ENCODE peak calls at places on chromosomes 7 and 10, in seven cellular contexts. G is hepatocyte, S is fibroblast of the aortic adventitia, V is PC-3, M is prostate gland, W is cardiac muscle cell, T is cardiac fibroblast. I is an unnamed sample.

GRCh38 chr10:89891006-89891405 is 189.6 kb downstream of the KIF20B start:
- DNase-seq in G (no peak), S (no peak), V (no peak), M (no peak), W (no peak), T (peak), I (no peak)

GRCh38 chr7:101743995-101744360 is 73.4 kb upstream of the CUX1 start:
- DNase-seq in G (no peak), S (no peak), V (no peak), M (no peak), W (peak), T (no peak), I (no peak)

GRCh38 chr10:71726673-71727428 is 7.3 kb upstream of the C10orf105 start:
- DNase-seq in G (no peak), S (no peak), V (no peak), M (no peak), W (no peak), T (no peak), I (no peak)

GRCh38 chr10:17213646-17214349 is 12.3 kb upstream of the TRDMT1 start:
- DNase-seq in G (no peak), S (peak), V (peak), M (no peak), W (no peak), T (no peak), I (peak)

GRCh38 chr10:60524541-60524940 is 134.9 kb upstream of the ANK3 start:
- DNase-seq in G (no peak), S (peak), V (no peak), M (no peak), W (no peak), T (peak), I (peak)

GRCh38 chr10:135601-136464 is 578 bp downstream of the ZMYND11 start:
- DNase-seq in G (peak), S (peak), V (peak), M (peak), W (peak), T (peak), I (peak)

GRCh38 chr7:38182450-38182849 is 4.4 kb downstream of the STARD3NL start:
- DNase-seq in G (no peak), S (no peak), V (no peak), M (no peak), W (peak), T (no peak), I (no peak)

GRCh38 chr7:124351950-124352349 is 319.1 kb upstream of the TMEM229A start:
- DNase-seq in G (no peak), S (no peak), V (no peak), M (no peak), W (no peak), T (no peak), I (no peak)

GRCh38 chr10:113610636-113611601 is 52.9 kb downstream of the NRAP start:
- DNase-seq in G (no peak), S (no peak), V (no peak), M (peak), W (peak), T (no peak), I (no peak)

DNA sequence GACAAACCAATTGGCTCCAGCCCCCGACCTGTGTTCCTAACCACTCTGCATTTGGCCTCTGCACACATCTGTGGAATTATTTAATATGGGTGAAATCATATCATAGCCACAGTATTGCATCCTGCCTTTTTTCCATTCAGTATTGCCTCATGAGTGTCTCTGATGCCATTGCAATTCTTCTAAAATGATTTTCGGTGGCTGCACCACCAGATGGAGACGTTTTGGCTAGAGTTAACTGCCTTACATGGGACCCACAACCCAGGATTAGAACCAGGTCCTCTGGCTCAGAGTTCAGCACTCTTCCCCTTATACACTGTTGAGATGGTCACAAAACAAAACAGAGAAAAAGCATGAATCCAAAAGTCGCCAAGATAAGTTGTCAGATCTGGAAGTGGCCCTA is 180.8 kb downstream of the EMX2 start:
- DNase-seq in G (no peak), S (no peak), V (peak), M (no peak), W (no peak), T (no peak), I (no peak)
- TF ChIP-seq CTCF in G (no peak), S (no peak), V (peak), M (no peak), W (no peak), T (no peak), I (no peak)

GRCh38 chr7:129782257-129783096 is 170.3 kb downstream of the UBE2H start:
- DNase-seq in G (no peak), S (no peak), V (no peak), M (no peak), W (no peak), T (no peak), I (no peak)

GRCh38 chr7:129783097-129783919 is 169.5 kb downstream of the UBE2H start:
- DNase-seq in G (no peak), S (peak), V (no peak), M (no peak), W (no peak), T (no peak), I (no peak)

GRCh38 chr7:129781128-129781855 is 169.8 kb downstream of the NRF1 start:
- DNase-seq in G (no peak), S (no peak), V (no peak), M (no peak), W (no peak), T (no peak), I (no peak)

GRCh38 chr7:129780257-129781127 is 169.0 kb downstream of the NRF1 start:
- DNase-seq in G (peak), S (no peak), V (peak), M (peak), W (peak), T (no peak), I (no peak)

GRCh38 chr7:129781856-129782256 is 170.3 kb downstream of the NRF1 start:
- DNase-seq in G (no peak), S (no peak), V (no peak), M (no peak), W (no peak), T (no peak), I (no peak)
- H3K4me3 ChIP-seq in G (no peak), S (no peak), V (no peak), M (peak), W (no peak), T (no peak), I (no peak)

DNA sequence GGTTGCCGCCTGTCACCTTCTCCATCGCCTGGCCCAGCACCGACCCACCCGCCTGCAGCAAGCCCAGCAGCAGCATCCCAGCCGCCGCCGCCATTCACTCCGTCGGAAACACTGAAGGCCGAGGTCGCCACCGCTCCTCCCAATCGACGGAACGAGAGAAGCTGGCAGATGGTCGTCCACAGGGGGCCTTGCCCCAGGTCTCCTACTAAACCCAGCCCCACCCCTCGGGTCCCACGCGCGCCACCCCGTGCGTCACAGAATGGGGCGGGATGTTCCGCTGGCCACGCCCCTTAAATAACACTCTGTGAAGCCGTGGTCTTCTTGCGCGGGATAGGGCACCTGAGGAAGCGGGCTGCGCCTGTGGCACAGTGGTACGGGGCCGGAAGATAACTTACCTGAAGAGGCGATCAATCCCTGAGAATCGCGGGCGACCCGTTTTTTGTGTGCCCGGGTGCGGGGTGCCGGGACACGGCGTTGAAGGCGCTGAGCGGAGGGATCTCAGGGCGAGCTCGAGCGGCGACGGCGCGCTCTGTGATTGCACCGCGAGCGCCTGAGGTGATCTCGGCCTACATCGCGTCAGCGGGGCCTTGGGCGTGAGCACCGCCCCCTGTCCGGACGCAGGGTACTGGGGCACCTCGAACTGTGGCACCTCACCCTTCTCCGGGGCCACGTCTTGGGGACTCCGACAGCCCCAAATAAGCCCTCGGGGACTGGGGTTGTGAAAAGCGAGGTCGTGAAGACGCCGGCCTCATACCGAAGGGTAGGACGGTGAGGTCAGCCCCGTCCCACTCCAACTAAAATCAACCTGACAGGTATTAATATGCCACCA is at the start of gene CYP51A1:
- DNase-seq in G (peak), S (peak), V (peak), M (peak), W (peak), T (peak), I (peak)
- TF ChIP-seq CTCF in G (no peak), S (peak), V (no peak), M (no peak), W (no peak), T (no peak), I (no peak)

GRCh38 chr10:128927821-128928220 is 539.2 kb upstream of the MGMT start:
- DNase-seq in G (no peak), S (no peak), V (no peak), M (no peak), W (no peak), T (no peak), I (no peak)
- H3K4me3 ChIP-seq in G (no peak), S (no peak), V (no peak), M (no peak), W (no peak), T (no peak), I (no peak)

GRCh38 chr10:43078986-43079273 is 2.1 kb downstream of the RET start:
- DNase-seq in G (peak), S (peak), V (no peak), M (no peak), W (peak), T (peak), I (no peak)
- TF ChIP-seq CTCF in G (peak), S (peak), V (peak), M (no peak), W (peak), T (peak), I (peak)

DNA sequence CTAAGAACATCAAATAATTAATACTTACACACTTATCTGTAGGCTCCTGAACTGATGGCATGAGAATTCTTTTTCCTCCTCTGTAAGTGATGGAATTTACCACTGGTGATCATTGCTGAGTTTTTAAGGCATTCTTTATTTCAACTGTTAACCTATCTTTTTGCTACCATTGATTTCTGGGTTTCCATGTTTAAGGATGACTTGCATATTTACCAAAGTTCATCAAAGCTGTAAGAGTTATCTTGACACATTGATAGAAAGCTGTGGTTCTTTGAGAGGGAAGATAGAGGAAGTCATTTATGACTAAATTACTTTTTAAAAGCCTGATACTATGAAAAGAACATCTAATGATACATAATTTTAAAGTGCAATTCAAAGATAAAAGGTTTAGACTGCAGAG is 19.5 kb upstream of the GFRA1 start:
- DNase-seq in G (no peak), S (no peak), V (no peak), M (no peak), W (no peak), T (no peak), I (no peak)
- H3K4me3 ChIP-seq in G (no peak), S (no peak), V (no peak), M (no peak), W (no peak), T (no peak), I (no peak)

GRCh38 chr7:6106140-6106904 is 75.1 kb downstream of the ANKRD61 start:
- DNase-seq in G (no peak), S (peak), V (peak), M (peak), W (no peak), T (peak), I (peak)
- TF ChIP-seq CTCF in G (peak), S (peak), V (peak), M (no peak), W (peak), T (peak), I (peak)

GRCh38 chr10:5814110-5815107 is 1.2 kb upstream of the GDI2 start:
- DNase-seq in G (peak), S (peak), V (no peak), M (no peak), W (no peak), T (peak), I (peak)

GRCh38 chr10:5816170-5816569 is 2.9 kb upstream of the GDI2 start:
- DNase-seq in G (no peak), S (no peak), V (no peak), M (no peak), W (no peak), T (no peak), I (no peak)

GRCh38 chr10:5817322-5818047 is 4.3 kb upstream of the GDI2 start:
- DNase-seq in G (no peak), S (no peak), V (no peak), M (no peak), W (no peak), T (no peak), I (no peak)

GRCh38 chr10:5818048-5818331 is 4.8 kb upstream of the GDI2 start:
- DNase-seq in G (no peak), S (no peak), V (no peak), M (no peak), W (no peak), T (no peak), I (no peak)

DNA sequence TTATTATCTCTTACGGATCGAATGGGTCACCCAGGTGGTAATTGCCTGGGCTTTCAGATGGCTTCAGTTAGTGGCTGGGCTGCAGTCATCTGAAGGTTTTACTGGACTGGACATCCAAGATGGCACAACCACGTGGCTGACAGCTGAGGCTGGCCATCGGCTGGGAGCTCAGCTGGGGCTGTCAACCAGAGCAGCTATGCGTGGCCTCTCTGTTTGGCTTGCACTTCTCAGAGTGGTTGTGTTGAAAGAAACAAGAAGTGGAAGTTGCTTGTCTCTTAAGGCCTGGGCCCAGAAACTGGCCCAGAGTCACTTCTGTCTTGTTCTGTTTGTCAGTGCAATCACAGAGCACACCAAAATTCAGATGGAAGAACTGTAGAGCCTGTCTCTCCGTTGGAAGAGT is 5.7 kb upstream of the GDI2 start:
- DNase-seq in G (no peak), S (no peak), V (no peak), M (no peak), W (no peak), T (no peak), I (no peak)
- H3K4me3 ChIP-seq in G (no peak), S (no peak), V (no peak), M (no peak), W (no peak), T (no peak), I (no peak)

I was measured in fibroblast of mammary gland.